ENCODE peak calls at places on chromosomes 6 and 20, in seven cellular contexts. I is choroid plexus epithelial cell; F is fibroblast of lung; H is epithelial cell of esophagus; J is tibial artery; V is CD4-positive, alpha-beta T cell; C is CD8-positive, alpha-beta T cell. T is an unnamed sample.

GRCh38 chr6:130406935-130407532 is 41.2 kb downstream of the TMEM200A start:
- DNase-seq in H (no peak), I (no peak), V (no peak), F (no peak), J (no peak), C (no peak), T (no peak)

GRCh38 chr20:60057866-60058807 is 99.9 kb downstream of the CDH26 start:
- DNase-seq in J (peak; percentile 36), C (peak; percentile 50), I (peak; percentile 47), F (peak; percentile 72), H (peak; percentile 11), V (peak; percentile 25), T (no peak)

GRCh38 chr6:14682821-14683220 is 563.0 kb upstream of the JARID2 start:
- DNase-seq in H (peak; percentile 68), J (no peak), I (peak; percentile 77), C (no peak), V (no peak), F (peak; percentile 83), T (no peak)

GRCh38 chr20:62296724-62297448 is 5.9 kb upstream of the ADRM1 start:
- DNase-seq in C (peak; percentile 16), V (no peak), I (no peak), J (no peak), F (no peak), H (no peak), T (no peak)

GRCh38 chr6:6315660-6316059 is 4.8 kb downstream of the F13A1 start:
- DNase-seq in I (peak; percentile 51), V (no peak), H (peak; percentile 53), C (no peak), F (peak; percentile 25), J (no peak), T (peak; percentile 52)

GRCh38 chr20:44429017-44429339 is 46.7 kb upstream of the TTPAL start:
- DNase-seq in J (no peak), I (no peak), H (no peak), V (no peak), F (peak; percentile 11), C (no peak), T (no peak)

GRCh38 chr20:21225215-21225947 is 77.8 kb upstream of the XRN2 start:
- DNase-seq in H (no peak), V (no peak), I (peak; percentile 41), J (no peak), C (no peak), F (no peak), T (no peak)

GRCh38 chr20:63133481-63134091 is 82.3 kb downstream of the YTHDF1 start:
- DNase-seq in C (no peak), F (no peak), I (no peak), H (no peak), J (peak; percentile 2), V (no peak), T (no peak)

GRCh38 chr20:48371211-48371610 is 456.6 kb downstream of the PREX1 start:
- DNase-seq in J (no peak), I (no peak), H (no peak), V (no peak), C (no peak), F (no peak), T (no peak)

GRCh38 chr6:2917065-2917464 is 14.0 kb upstream of the SERPINB9 start:
- DNase-seq in J (no peak), I (no peak), F (no peak), V (no peak), H (no peak), C (no peak), T (no peak)

GRCh38 chr6:166333172-166333995 is 9.0 kb downstream of the SFT2D1 start:
- DNase-seq in V (no peak), H (no peak), J (no peak), C (peak; percentile 44), F (no peak), I (no peak), T (peak; percentile 25)

GRCh38 chr20:63821824-63822223 is 9.2 kb downstream of the ZBTB46 start:
- DNase-seq in I (peak; percentile 24), J (no peak), H (no peak), V (no peak), F (no peak), C (no peak), T (no peak)

GRCh38 chr6:2891768-2892170 is 11.3 kb downstream of the SERPINB9 start:
- DNase-seq in V (peak; percentile 85), I (no peak), F (no peak), H (no peak), J (no peak), C (peak; percentile 89), T (no peak)

GRCh38 chr20:38883981-38884733 is 42.1 kb upstream of the FAM83D start:
- DNase-seq in H (no peak), I (no peak), V (no peak), J (no peak), F (no peak), C (no peak), T (no peak)

GRCh38 chr6:128414943-128415342 is 105.5 kb downstream of the PTPRK start:
- DNase-seq in V (no peak), J (no peak), H (no peak), C (no peak), I (peak; percentile 10), F (peak; percentile 33), T (no peak)

GRCh38 chr20:40719330-40719729 is 30.3 kb upstream of the MAFB start:
- DNase-seq in H (no peak), V (no peak), F (no peak), J (no peak), I (no peak), C (no peak), T (no peak)

GRCh38 chr6:35343092-35343834 is 905 bp downstream of the PPARD start:
- DNase-seq in V (no peak), H (no peak), F (peak; percentile 47), J (peak; percentile 46), I (peak; percentile 33), C (no peak), T (no peak)

GRCh38 chr6:69231983-69232382 is 564.8 kb downstream of the LMBRD1 start:
- DNase-seq in J (no peak), F (no peak), H (no peak), V (no peak), I (no peak), C (no peak), T (no peak)

GRCh38 chr6:158026054-158026900 is 44.6 kb downstream of the SYNJ2 start:
- DNase-seq in V (peak; percentile 84), J (peak; percentile 96), F (peak; percentile 99), I (peak; percentile 99), C (peak; percentile 90), H (peak; percentile 92), T (peak; percentile 49)

GRCh38 chr6:129923520-129923919 is 62.4 kb upstream of the TMEM244 start:
- DNase-seq in F (peak; percentile 69), I (peak; percentile 81), H (peak; percentile 24), V (no peak), J (no peak), C (no peak), T (no peak)

GRCh38 chr20:34268851-34269668 is 27.8 kb downstream of the ASIP start:
- DNase-seq in H (no peak), J (no peak), C (peak; percentile 32), F (peak; percentile 49), I (peak; percentile 48), V (no peak), T (peak; percentile 53)

GRCh38 chr6:111858347-111858746 is 14.9 kb downstream of the FYN start:
- DNase-seq in V (no peak), C (no peak), J (no peak), I (no peak), F (peak; percentile 57), H (no peak), T (no peak)

GRCh38 chr6:111854683-111855082 is 18.6 kb downstream of the FYN start:
- DNase-seq in J (no peak), F (peak; percentile 34), H (no peak), C (no peak), V (no peak), I (peak; percentile 57), T (no peak)

GRCh38 chr6:111855775-111856174 is 17.5 kb downstream of the FYN start:
- DNase-seq in C (no peak), I (no peak), J (no peak), F (no peak), V (no peak), H (no peak), T (no peak)

GRCh38 chr6:111861321-111861938 is 11.8 kb downstream of the FYN start:
- DNase-seq in J (no peak), C (no peak), V (no peak), F (no peak), I (no peak), H (no peak), T (no peak)

GRCh38 chr6:111857674-111858337 is 15.4 kb downstream of the FYN start:
- DNase-seq in F (no peak), I (no peak), J (no peak), H (no peak), C (no peak), V (no peak), T (no peak)
- TF ChIP-seq CTCF in F (no peak), I (no peak), J (no peak), H (no peak), C (no peak), V (no peak), T (no peak)

DNA sequence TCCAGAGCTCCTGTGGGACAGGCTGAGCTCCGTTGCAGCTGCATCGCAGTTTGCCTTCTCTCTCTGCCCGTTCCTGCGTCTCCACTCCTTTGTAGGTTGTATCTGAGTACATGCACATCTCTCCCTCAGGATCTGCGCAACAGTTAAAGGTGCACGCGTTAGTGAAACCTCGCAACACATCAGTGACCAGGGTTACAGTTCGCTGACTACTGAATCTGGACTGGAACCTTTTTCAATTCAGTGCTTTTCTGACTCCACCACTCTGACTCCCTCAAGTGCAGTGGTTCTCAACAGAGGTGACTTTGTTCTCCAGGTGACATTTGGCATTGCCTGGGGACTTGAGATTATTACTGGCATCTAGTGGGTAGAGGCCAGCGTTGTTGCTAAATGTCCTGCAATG is 44.0 kb downstream of the UST start:
- DNase-seq in C (no peak), J (no peak), F (no peak), H (no peak), I (no peak), V (no peak), T (no peak)
- TF ChIP-seq CTCF in C (no peak), J (no peak), F (no peak), H (no peak), I (no peak), V (no peak), T (no peak)

GRCh38 chr6:137641474-137642077 is 147.4 kb upstream of the OLIG3 start:
- DNase-seq in J (peak; percentile 69), C (peak; percentile 61), I (peak; percentile 90), F (peak; percentile 56), H (peak; percentile 80), V (peak; percentile 53), T (peak; percentile 64)
- TF ChIP-seq CTCF in J (peak; percentile 65), C (peak; percentile 77), I (peak; percentile 82), F (peak; percentile 68), H (peak; percentile 73), V (peak; percentile 85), T (peak; percentile 51)

GRCh38 chr6:36546664-36546957 is 668 bp downstream of the STK38 start:
- DNase-seq in V (no peak), I (no peak), F (no peak), J (no peak), C (no peak), H (no peak), T (no peak)

GRCh38 chr6:36546958-36547645 is at the start of gene STK38:
- DNase-seq in I (peak; percentile 89), J (peak; percentile 86), C (peak; percentile 88), V (peak; percentile 85), H (peak; percentile 89), F (peak; percentile 79), T (peak; percentile 95)

GRCh38 chr6:36548401-36548743 is 1.1 kb upstream of the STK38 start:
- DNase-seq in V (no peak), I (no peak), H (no peak), C (no peak), F (no peak), J (no peak), T (no peak)

GRCh38 chr6:36547646-36548400 is 544 bp upstream of the STK38 start:
- DNase-seq in C (no peak), F (no peak), I (no peak), J (no peak), H (no peak), V (no peak), T (no peak)

GRCh38 chr6:36550473-36551000 is 3.3 kb upstream of the STK38 start:
- DNase-seq in F (no peak), J (no peak), C (no peak), V (no peak), I (no peak), H (no peak), T (no peak)
- TF ChIP-seq CTCF in F (no peak), J (no peak), C (no peak), V (no peak), I (no peak), H (no peak), T (no peak)

T was measured in endothelial cell.